ENCODE peak calls at places on chromosomes 4 and X, in ten cellular contexts. One of them, this sample, is unnamed.

GRCh38 chr4:3382251-3382650 is 59.5 kb upstream of the HGFAC start:
- DNase-seq in choroid plexus epithelial cell: no peak
- DNase-seq in mucosa of descending colon: no peak
- DNase-seq in AG09309: no peak
- DNase-seq in Calu3: no peak
- DNase-seq in thoracic aorta: no peak
- DNase-seq in breast epithelium: no peak
- DNase-seq in right lobe of liver: no peak
- DNase-seq in fibroblast of the aortic adventitia: no peak
- DNase-seq in lower leg skin: no peak
- DNase-seq in this sample: no peak

GRCh38 chrX:39946822-39947221 is 150.9 kb downstream of the BCOR start:
- DNase-seq in choroid plexus epithelial cell: peak; percentile 59
- DNase-seq in mucosa of descending colon: no peak
- DNase-seq in AG09309: peak; percentile 23
- DNase-seq in Calu3: peak; percentile 66
- DNase-seq in thoracic aorta: no peak
- DNase-seq in breast epithelium: no peak
- DNase-seq in right lobe of liver: no peak
- DNase-seq in fibroblast of the aortic adventitia: peak; percentile 16
- DNase-seq in lower leg skin: no peak
- DNase-seq in this sample: no peak

GRCh38 chrX:68807818-68808217 is 21.0 kb upstream of the EFNB1 start:
- DNase-seq in choroid plexus epithelial cell: peak; percentile 30
- DNase-seq in mucosa of descending colon: no peak
- DNase-seq in AG09309: no peak
- DNase-seq in Calu3: no peak
- DNase-seq in thoracic aorta: no peak
- DNase-seq in breast epithelium: no peak
- DNase-seq in right lobe of liver: no peak
- DNase-seq in fibroblast of the aortic adventitia: peak; percentile 33
- DNase-seq in lower leg skin: no peak
- DNase-seq in this sample: no peak

GRCh38 chrX:30975467-30975866 is 86.4 kb upstream of the TAB3 start:
- DNase-seq in choroid plexus epithelial cell: no peak
- DNase-seq in mucosa of descending colon: no peak
- DNase-seq in AG09309: no peak
- DNase-seq in Calu3: no peak
- DNase-seq in thoracic aorta: no peak
- DNase-seq in breast epithelium: no peak
- DNase-seq in right lobe of liver: no peak
- DNase-seq in fibroblast of the aortic adventitia: no peak
- DNase-seq in lower leg skin: no peak
- DNase-seq in this sample: no peak

GRCh38 chr4:23322732-23323131 is 567.1 kb downstream of the PPARGC1A start:
- DNase-seq in choroid plexus epithelial cell: no peak
- DNase-seq in mucosa of descending colon: no peak
- DNase-seq in AG09309: no peak
- DNase-seq in Calu3: no peak
- DNase-seq in thoracic aorta: no peak
- DNase-seq in breast epithelium: no peak
- DNase-seq in right lobe of liver: no peak
- DNase-seq in fibroblast of the aortic adventitia: no peak
- DNase-seq in lower leg skin: no peak
- DNase-seq in this sample: no peak

GRCh38 chr4:92520563-92520962 is 216.8 kb downstream of the GRID2 start:
- DNase-seq in choroid plexus epithelial cell: no peak
- DNase-seq in mucosa of descending colon: no peak
- DNase-seq in AG09309: no peak
- DNase-seq in Calu3: no peak
- DNase-seq in thoracic aorta: no peak
- DNase-seq in breast epithelium: no peak
- DNase-seq in right lobe of liver: no peak
- DNase-seq in fibroblast of the aortic adventitia: no peak
- DNase-seq in lower leg skin: no peak
- DNase-seq in this sample: no peak

GRCh38 chr4:40809058-40809457 is 59.3 kb downstream of the NSUN7 start:
- DNase-seq in choroid plexus epithelial cell: no peak
- DNase-seq in mucosa of descending colon: no peak
- DNase-seq in AG09309: no peak
- DNase-seq in Calu3: no peak
- DNase-seq in thoracic aorta: no peak
- DNase-seq in breast epithelium: no peak
- DNase-seq in right lobe of liver: no peak
- DNase-seq in fibroblast of the aortic adventitia: no peak
- DNase-seq in lower leg skin: no peak
- DNase-seq in this sample: no peak

GRCh38 chrX:153820601-153821000 is 9.7 kb downstream of the PDZD4 start:
- DNase-seq in choroid plexus epithelial cell: no peak
- DNase-seq in mucosa of descending colon: no peak
- DNase-seq in AG09309: no peak
- DNase-seq in Calu3: no peak
- DNase-seq in thoracic aorta: no peak
- DNase-seq in breast epithelium: no peak
- DNase-seq in right lobe of liver: no peak
- DNase-seq in fibroblast of the aortic adventitia: no peak
- DNase-seq in lower leg skin: no peak
- DNase-seq in this sample: no peak

GRCh38 chrX:31832263-31832662 is 760.4 kb upstream of the FTHL17 start:
- DNase-seq in choroid plexus epithelial cell: no peak
- DNase-seq in mucosa of descending colon: no peak
- DNase-seq in AG09309: no peak
- DNase-seq in Calu3: no peak
- DNase-seq in thoracic aorta: no peak
- DNase-seq in breast epithelium: no peak
- DNase-seq in right lobe of liver: no peak
- DNase-seq in fibroblast of the aortic adventitia: no peak
- DNase-seq in lower leg skin: no peak
- DNase-seq in this sample: no peak

GRCh38 chr4:40990899-40991265 is 223.5 kb downstream of the APBB2 start:
- DNase-seq in choroid plexus epithelial cell: no peak
- DNase-seq in mucosa of descending colon: no peak
- DNase-seq in AG09309: no peak
- DNase-seq in Calu3: no peak
- DNase-seq in thoracic aorta: no peak
- DNase-seq in breast epithelium: no peak
- DNase-seq in right lobe of liver: no peak
- DNase-seq in fibroblast of the aortic adventitia: no peak
- DNase-seq in lower leg skin: no peak
- DNase-seq in this sample: no peak

GRCh38 chr4:168883513-168883912 is 126.5 kb downstream of the CBR4 start:
- DNase-seq in choroid plexus epithelial cell: no peak
- DNase-seq in mucosa of descending colon: no peak
- DNase-seq in AG09309: no peak
- DNase-seq in Calu3: no peak
- DNase-seq in thoracic aorta: no peak
- DNase-seq in breast epithelium: no peak
- DNase-seq in right lobe of liver: no peak
- DNase-seq in fibroblast of the aortic adventitia: peak; percentile 55
- DNase-seq in lower leg skin: no peak
- DNase-seq in this sample: no peak

GRCh38 chr4:103853627-103854026 is 133.8 kb upstream of the TACR3 start:
- DNase-seq in choroid plexus epithelial cell: no peak
- DNase-seq in mucosa of descending colon: no peak
- DNase-seq in AG09309: no peak
- DNase-seq in Calu3: no peak
- DNase-seq in thoracic aorta: no peak
- DNase-seq in breast epithelium: no peak
- DNase-seq in right lobe of liver: no peak
- DNase-seq in fibroblast of the aortic adventitia: no peak
- DNase-seq in lower leg skin: no peak
- DNase-seq in this sample: no peak

GRCh38 chr4:139809207-139810157 is 143.9 kb downstream of the MGST2 start:
- DNase-seq in choroid plexus epithelial cell: no peak
- DNase-seq in mucosa of descending colon: no peak
- DNase-seq in AG09309: no peak
- DNase-seq in Calu3: no peak
- DNase-seq in thoracic aorta: no peak
- DNase-seq in breast epithelium: no peak
- DNase-seq in right lobe of liver: no peak
- DNase-seq in fibroblast of the aortic adventitia: no peak
- DNase-seq in lower leg skin: no peak
- DNase-seq in this sample: no peak

GRCh38 chr4:105122334-105122733 is 24.3 kb upstream of the TET2 start:
- DNase-seq in choroid plexus epithelial cell: peak; percentile 54
- DNase-seq in mucosa of descending colon: no peak
- DNase-seq in AG09309: no peak
- DNase-seq in Calu3: peak; percentile 42
- DNase-seq in thoracic aorta: no peak
- DNase-seq in breast epithelium: no peak
- DNase-seq in right lobe of liver: no peak
- DNase-seq in fibroblast of the aortic adventitia: peak; percentile 31
- DNase-seq in lower leg skin: no peak
- DNase-seq in this sample: no peak

GRCh38 chrX:40325161-40325560 is 227.4 kb upstream of the BCOR start:
- DNase-seq in choroid plexus epithelial cell: no peak
- DNase-seq in mucosa of descending colon: no peak
- DNase-seq in AG09309: no peak
- DNase-seq in Calu3: no peak
- DNase-seq in thoracic aorta: no peak
- DNase-seq in breast epithelium: no peak
- DNase-seq in right lobe of liver: no peak
- DNase-seq in fibroblast of the aortic adventitia: no peak
- DNase-seq in lower leg skin: no peak
- DNase-seq in this sample: no peak

GRCh38 chrX:49230500-49231232 is 2.5 kb downstream of the CACNA1F start:
- DNase-seq in choroid plexus epithelial cell: no peak
- DNase-seq in mucosa of descending colon: peak; percentile 88
- DNase-seq in AG09309: no peak
- DNase-seq in Calu3: peak; percentile 62
- DNase-seq in thoracic aorta: peak; percentile 2
- DNase-seq in breast epithelium: peak; percentile 57
- DNase-seq in right lobe of liver: peak; percentile 60
- DNase-seq in fibroblast of the aortic adventitia: no peak
- DNase-seq in lower leg skin: peak; percentile 92
- DNase-seq in this sample: no peak
- TF ChIP-seq CTCF in choroid plexus epithelial cell: peak; percentile 37
- TF ChIP-seq CTCF in mucosa of descending colon: no peak
- TF ChIP-seq CTCF in AG09309: no peak
- TF ChIP-seq CTCF in Calu3: no peak
- TF ChIP-seq CTCF in thoracic aorta: no peak
- TF ChIP-seq CTCF in breast epithelium: peak; percentile 33
- TF ChIP-seq CTCF in right lobe of liver: no peak
- TF ChIP-seq CTCF in fibroblast of the aortic adventitia: no peak
- TF ChIP-seq CTCF in lower leg skin: no peak
- TF ChIP-seq CTCF in this sample: no peak

GRCh38 chrX:63506320-63506719 is 155.2 kb upstream of the SPIN4 start:
- DNase-seq in choroid plexus epithelial cell: peak; percentile 66
- DNase-seq in mucosa of descending colon: no peak
- DNase-seq in AG09309: no peak
- DNase-seq in Calu3: no peak
- DNase-seq in thoracic aorta: no peak
- DNase-seq in breast epithelium: no peak
- DNase-seq in right lobe of liver: no peak
- DNase-seq in fibroblast of the aortic adventitia: peak; percentile 65
- DNase-seq in lower leg skin: no peak
- DNase-seq in this sample: no peak
- TF ChIP-seq CTCF in choroid plexus epithelial cell: peak; percentile 36
- TF ChIP-seq CTCF in mucosa of descending colon: no peak
- TF ChIP-seq CTCF in AG09309: peak; percentile 39
- TF ChIP-seq CTCF in Calu3: no peak
- TF ChIP-seq CTCF in thoracic aorta: no peak
- TF ChIP-seq CTCF in breast epithelium: no peak
- TF ChIP-seq CTCF in right lobe of liver: peak; percentile 38
- TF ChIP-seq CTCF in fibroblast of the aortic adventitia: peak; percentile 39
- TF ChIP-seq CTCF in lower leg skin: no peak
- TF ChIP-seq CTCF in this sample: peak; percentile 29

DNA sequence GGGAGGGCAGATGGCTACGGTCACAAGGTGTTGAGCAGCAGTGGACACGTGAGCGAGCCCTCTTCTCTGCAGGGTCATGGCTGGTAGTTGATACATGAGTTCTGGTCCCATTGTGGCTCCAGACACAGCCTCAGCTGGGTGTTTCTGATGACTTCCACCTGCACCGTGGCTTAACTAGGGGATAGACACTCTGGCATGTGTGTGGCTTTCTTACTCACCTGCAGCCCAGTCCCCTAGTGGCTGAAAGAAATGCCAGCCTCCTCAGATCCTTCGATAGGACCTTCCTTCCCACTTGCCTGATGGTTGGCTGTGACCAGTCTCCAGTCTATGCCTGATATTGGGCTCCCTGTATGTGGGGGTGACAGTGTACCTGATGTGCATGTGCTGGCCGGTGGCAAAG is 5.0 kb downstream of the GPR78 start:
- DNase-seq in choroid plexus epithelial cell: no peak
- DNase-seq in mucosa of descending colon: no peak
- DNase-seq in AG09309: no peak
- DNase-seq in Calu3: no peak
- DNase-seq in thoracic aorta: no peak
- DNase-seq in breast epithelium: no peak
- DNase-seq in right lobe of liver: no peak
- DNase-seq in fibroblast of the aortic adventitia: no peak
- DNase-seq in lower leg skin: no peak
- DNase-seq in this sample: no peak
- TF ChIP-seq CTCF in choroid plexus epithelial cell: peak; percentile 7
- TF ChIP-seq CTCF in mucosa of descending colon: no peak
- TF ChIP-seq CTCF in AG09309: no peak
- TF ChIP-seq CTCF in Calu3: peak; percentile 30
- TF ChIP-seq CTCF in thoracic aorta: no peak
- TF ChIP-seq CTCF in breast epithelium: no peak
- TF ChIP-seq CTCF in right lobe of liver: no peak
- TF ChIP-seq CTCF in fibroblast of the aortic adventitia: no peak
- TF ChIP-seq CTCF in lower leg skin: no peak
- TF ChIP-seq CTCF in this sample: no peak

GRCh38 chr4:94439606-94440005 is 12.1 kb upstream of the PDLIM5 start:
- DNase-seq in choroid plexus epithelial cell: no peak
- DNase-seq in mucosa of descending colon: no peak
- DNase-seq in AG09309: no peak
- DNase-seq in Calu3: no peak
- DNase-seq in thoracic aorta: no peak
- DNase-seq in breast epithelium: no peak
- DNase-seq in right lobe of liver: no peak
- DNase-seq in fibroblast of the aortic adventitia: no peak
- DNase-seq in lower leg skin: no peak
- DNase-seq in this sample: no peak

GRCh38 chr4:94441838-94442237 is 9.9 kb upstream of the PDLIM5 start:
- DNase-seq in choroid plexus epithelial cell: no peak
- DNase-seq in mucosa of descending colon: no peak
- DNase-seq in AG09309: no peak
- DNase-seq in Calu3: no peak
- DNase-seq in thoracic aorta: no peak
- DNase-seq in breast epithelium: no peak
- DNase-seq in right lobe of liver: no peak
- DNase-seq in fibroblast of the aortic adventitia: no peak
- DNase-seq in lower leg skin: no peak
- DNase-seq in this sample: no peak

GRCh38 chr4:94446386-94446785 is 5.4 kb upstream of the PDLIM5 start:
- DNase-seq in choroid plexus epithelial cell: peak; percentile 82
- DNase-seq in mucosa of descending colon: no peak
- DNase-seq in AG09309: peak; percentile 73
- DNase-seq in Calu3: no peak
- DNase-seq in thoracic aorta: no peak
- DNase-seq in breast epithelium: no peak
- DNase-seq in right lobe of liver: no peak
- DNase-seq in fibroblast of the aortic adventitia: peak; percentile 98
- DNase-seq in lower leg skin: no peak
- DNase-seq in this sample: no peak

GRCh38 chr4:94444771-94445170 is 7.0 kb upstream of the PDLIM5 start:
- DNase-seq in choroid plexus epithelial cell: no peak
- DNase-seq in mucosa of descending colon: no peak
- DNase-seq in AG09309: no peak
- DNase-seq in Calu3: no peak
- DNase-seq in thoracic aorta: no peak
- DNase-seq in breast epithelium: no peak
- DNase-seq in right lobe of liver: no peak
- DNase-seq in fibroblast of the aortic adventitia: peak; percentile 75
- DNase-seq in lower leg skin: no peak
- DNase-seq in this sample: no peak

GRCh38 chr4:94442251-94442650 is 9.5 kb upstream of the PDLIM5 start:
- DNase-seq in choroid plexus epithelial cell: no peak
- DNase-seq in mucosa of descending colon: no peak
- DNase-seq in AG09309: no peak
- DNase-seq in Calu3: no peak
- DNase-seq in thoracic aorta: no peak
- DNase-seq in breast epithelium: no peak
- DNase-seq in right lobe of liver: no peak
- DNase-seq in fibroblast of the aortic adventitia: no peak
- DNase-seq in lower leg skin: no peak
- DNase-seq in this sample: no peak
- TF ChIP-seq CTCF in choroid plexus epithelial cell: no peak
- TF ChIP-seq CTCF in mucosa of descending colon: no peak
- TF ChIP-seq CTCF in AG09309: no peak
- TF ChIP-seq CTCF in Calu3: no peak
- TF ChIP-seq CTCF in thoracic aorta: peak; percentile 24
- TF ChIP-seq CTCF in breast epithelium: no peak
- TF ChIP-seq CTCF in right lobe of liver: no peak
- TF ChIP-seq CTCF in fibroblast of the aortic adventitia: no peak
- TF ChIP-seq CTCF in lower leg skin: no peak
- TF ChIP-seq CTCF in this sample: no peak

This sample was measured in D721Med.